ENCODE peak calls at places on chromosomes 13 and 19, in five cellular contexts. One of them, this sample, is unnamed.

GRCh38 chr13:32829676-32830091 is 186.5 kb upstream of the KL start:
- DNase-seq in HCT116: peak
- DNase-seq in H1: no peak
- DNase-seq in HepG2: no peak
- DNase-seq in GM12878: no peak
- DNase-seq in this sample: no peak

GRCh38 chr13:49063526-49063925 is 87.8 kb downstream of the FNDC3A start:
- DNase-seq in HCT116: no peak
- DNase-seq in H1: no peak
- DNase-seq in HepG2: no peak
- DNase-seq in GM12878: no peak
- DNase-seq in this sample: no peak

GRCh38 chr19:36150586-36150985 is 1.7 kb downstream of the COX7A1 start:
- DNase-seq in HCT116: no peak
- DNase-seq in H1: no peak
- DNase-seq in HepG2: no peak
- DNase-seq in GM12878: no peak
- DNase-seq in this sample: no peak

GRCh38 chr13:57716295-57716694 is 84.8 kb downstream of the PCDH17 start:
- DNase-seq in HCT116: no peak
- DNase-seq in H1: no peak
- DNase-seq in HepG2: peak
- DNase-seq in GM12878: no peak
- DNase-seq in this sample: no peak

GRCh38 chr19:2809387-2810140 is 10.1 kb upstream of the ZNF554 start:
- DNase-seq in HCT116: no peak
- DNase-seq in H1: no peak
- DNase-seq in HepG2: no peak
- DNase-seq in GM12878: no peak
- DNase-seq in this sample: no peak

GRCh38 chr13:69947577-69947976 is 160.0 kb upstream of the ATXN8OS start:
- DNase-seq in HCT116: no peak
- DNase-seq in H1: no peak
- DNase-seq in HepG2: no peak
- DNase-seq in GM12878: no peak
- DNase-seq in this sample: no peak

GRCh38 chr13:102286326-102286725 is 115.5 kb downstream of the FGF14 start:
- DNase-seq in HCT116: no peak
- DNase-seq in H1: no peak
- DNase-seq in HepG2: peak
- DNase-seq in GM12878: no peak
- DNase-seq in this sample: no peak

GRCh38 chr13:35475131-35475959 is 1.1 kb downstream of the MAB21L1 start:
- DNase-seq in HCT116: no peak
- DNase-seq in H1: peak
- DNase-seq in HepG2: no peak
- DNase-seq in GM12878: no peak
- DNase-seq in this sample: no peak

GRCh38 chr13:37701972-37702371 is 103.4 kb upstream of the POSTN start:
- DNase-seq in HCT116: no peak
- DNase-seq in H1: no peak
- DNase-seq in HepG2: no peak
- DNase-seq in GM12878: no peak
- DNase-seq in this sample: no peak

GRCh38 chr13:75222031-75222430 is 259.9 kb downstream of the TBC1D4 start:
- DNase-seq in HCT116: no peak
- DNase-seq in H1: no peak
- DNase-seq in HepG2: no peak
- DNase-seq in GM12878: no peak
- DNase-seq in this sample: no peak

GRCh38 chr13:48647625-48648024 is 6.1 kb upstream of the CYSLTR2 start:
- DNase-seq in HCT116: no peak
- DNase-seq in H1: no peak
- DNase-seq in HepG2: peak
- DNase-seq in GM12878: no peak
- DNase-seq in this sample: no peak

GRCh38 chr13:32019612-32020233 is 11.9 kb upstream of the FRY start:
- DNase-seq in HCT116: peak
- DNase-seq in H1: no peak
- DNase-seq in HepG2: peak
- DNase-seq in GM12878: peak
- DNase-seq in this sample: peak

GRCh38 chr13:50152224-50152623 is 137.0 kb downstream of the KCNRG start:
- DNase-seq in HCT116: no peak
- DNase-seq in H1: no peak
- DNase-seq in HepG2: no peak
- DNase-seq in GM12878: no peak
- DNase-seq in this sample: no peak

GRCh38 chr13:46040763-46041162 is 11.8 kb downstream of the ZC3H13 start:
- DNase-seq in HCT116: no peak
- DNase-seq in H1: no peak
- DNase-seq in HepG2: no peak
- DNase-seq in GM12878: no peak
- DNase-seq in this sample: no peak

GRCh38 chr19:5515737-5516136 is 52.0 kb downstream of the TINCR start:
- DNase-seq in HCT116: no peak
- DNase-seq in H1: peak
- DNase-seq in HepG2: no peak
- DNase-seq in GM12878: no peak
- DNase-seq in this sample: no peak

GRCh38 chr19:5519076-5519475 is 48.7 kb downstream of the TINCR start:
- DNase-seq in HCT116: no peak
- DNase-seq in H1: no peak
- DNase-seq in HepG2: no peak
- DNase-seq in GM12878: no peak
- DNase-seq in this sample: no peak

GRCh38 chr19:5514001-5514400 is 53.8 kb downstream of the TINCR start:
- DNase-seq in HCT116: no peak
- DNase-seq in H1: no peak
- DNase-seq in HepG2: no peak
- DNase-seq in GM12878: no peak
- DNase-seq in this sample: no peak
- TF ChIP-seq ATF3 in HCT116: no peak
- TF ChIP-seq ATF3 in H1: no peak
- TF ChIP-seq ATF3 in HepG2: no peak
- TF ChIP-seq ATF3 in GM12878: no peak
- TF ChIP-seq ATF3 in this sample: no peak

DNA sequence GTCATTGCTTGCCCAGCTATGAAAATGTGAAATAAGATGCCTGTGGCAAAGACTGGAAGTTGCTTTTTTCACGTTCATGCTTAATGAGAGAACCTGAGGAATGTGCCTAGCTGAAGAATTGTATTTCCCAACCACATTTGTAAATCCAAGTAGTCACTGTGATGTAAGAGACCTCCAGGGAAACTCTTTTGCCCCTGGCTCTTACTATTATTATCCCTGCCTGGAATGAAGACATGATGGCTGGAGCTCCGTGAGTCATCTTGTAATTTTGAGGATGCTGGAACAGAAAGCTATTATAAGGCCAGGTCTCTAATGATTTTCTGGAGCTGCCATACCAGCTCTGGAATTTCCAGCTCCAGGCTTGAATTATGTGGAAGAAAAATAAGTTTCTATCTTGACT is 894.3 kb downstream of the DIAPH3 start:
- DNase-seq in HCT116: no peak
- DNase-seq in H1: no peak
- DNase-seq in HepG2: no peak
- DNase-seq in GM12878: no peak
- DNase-seq in this sample: no peak
- H3K4me2 ChIP-seq in HCT116: no peak
- H3K4me2 ChIP-seq in H1: no peak
- H3K4me2 ChIP-seq in HepG2: no peak
- H3K4me2 ChIP-seq in GM12878: no peak
- H3K4me2 ChIP-seq in this sample: no peak

GRCh38 chr19:18733196-18733647 is 49.7 kb downstream of the CRTC1 start:
- DNase-seq in HCT116: no peak
- DNase-seq in H1: no peak
- DNase-seq in HepG2: peak
- DNase-seq in GM12878: no peak
- DNase-seq in this sample: no peak
- TF ChIP-seq ATF3 in HCT116: no peak
- TF ChIP-seq ATF3 in H1: no peak
- TF ChIP-seq ATF3 in HepG2: no peak
- TF ChIP-seq ATF3 in GM12878: no peak
- TF ChIP-seq ATF3 in this sample: no peak

GRCh38 chr13:110807546-110807945 is 94.0 kb downstream of the ING1 start:
- DNase-seq in HCT116: no peak
- DNase-seq in H1: no peak
- DNase-seq in HepG2: no peak
- DNase-seq in GM12878: no peak
- DNase-seq in this sample: no peak

GRCh38 chr13:110812111-110812868 is 98.8 kb downstream of the ING1 start:
- DNase-seq in HCT116: no peak
- DNase-seq in H1: peak
- DNase-seq in HepG2: no peak
- DNase-seq in GM12878: no peak
- DNase-seq in this sample: no peak

GRCh38 chr13:110811751-110812110 is 98.2 kb downstream of the ING1 start:
- DNase-seq in HCT116: no peak
- DNase-seq in H1: no peak
- DNase-seq in HepG2: no peak
- DNase-seq in GM12878: no peak
- DNase-seq in this sample: no peak

GRCh38 chr13:110811008-110811720 is 97.7 kb downstream of the ING1 start:
- DNase-seq in HCT116: no peak
- DNase-seq in H1: peak
- DNase-seq in HepG2: no peak
- DNase-seq in GM12878: no peak
- DNase-seq in this sample: no peak

DNA sequence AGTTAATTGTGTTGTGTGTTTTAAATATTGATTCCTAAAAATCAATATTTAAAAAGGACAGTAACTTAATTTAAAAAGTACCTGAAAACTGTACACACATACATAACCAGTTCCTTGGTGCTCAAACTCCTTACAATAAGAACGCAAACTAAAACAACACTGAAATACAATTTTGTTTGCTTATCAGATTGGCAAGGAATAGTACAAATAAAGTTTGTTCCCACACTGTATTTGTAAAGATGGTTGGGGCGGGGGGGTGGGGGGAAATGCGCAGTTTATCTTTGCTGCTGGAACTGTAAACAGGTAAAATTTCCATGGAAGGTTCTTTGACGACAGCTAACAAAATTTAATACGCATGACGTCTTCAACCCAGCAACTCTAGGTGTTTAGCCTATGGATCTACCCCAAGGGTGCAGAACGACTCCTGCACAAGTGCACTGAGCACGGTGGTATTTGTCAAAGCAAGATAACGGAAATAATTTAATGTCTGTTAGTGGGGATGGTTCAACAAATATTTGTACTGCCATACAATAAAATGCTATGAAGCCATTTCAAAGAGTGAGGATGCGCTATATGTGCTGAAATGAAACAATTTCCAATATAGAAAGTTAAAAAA is 96.5 kb downstream of the ING1 start:
- DNase-seq in HCT116: no peak
- DNase-seq in H1: peak
- DNase-seq in HepG2: no peak
- DNase-seq in GM12878: no peak
- DNase-seq in this sample: no peak
- H3K4me2 ChIP-seq in HCT116: no peak
- H3K4me2 ChIP-seq in H1: no peak
- H3K4me2 ChIP-seq in HepG2: no peak
- H3K4me2 ChIP-seq in GM12878: no peak
- H3K4me2 ChIP-seq in this sample: no peak

GRCh38 chr13:60623131-60623530 is 226.1 kb downstream of the TDRD3 start:
- DNase-seq in HCT116: no peak
- DNase-seq in H1: no peak
- DNase-seq in HepG2: no peak
- DNase-seq in GM12878: no peak
- DNase-seq in this sample: no peak

GRCh38 chr13:60620611-60621395 is 223.8 kb downstream of the TDRD3 start:
- DNase-seq in HCT116: no peak
- DNase-seq in H1: no peak
- DNase-seq in HepG2: no peak
- DNase-seq in GM12878: no peak
- DNase-seq in this sample: no peak

GRCh38 chr13:60617863-60618733 is 221.1 kb downstream of the TDRD3 start:
- DNase-seq in HCT116: no peak
- DNase-seq in H1: peak
- DNase-seq in HepG2: peak
- DNase-seq in GM12878: no peak
- DNase-seq in this sample: no peak

GRCh38 chr13:60619461-60619860 is 222.4 kb downstream of the TDRD3 start:
- DNase-seq in HCT116: no peak
- DNase-seq in H1: no peak
- DNase-seq in HepG2: no peak
- DNase-seq in GM12878: no peak
- DNase-seq in this sample: no peak
- TF ChIP-seq ATF3 in HCT116: no peak
- TF ChIP-seq ATF3 in H1: no peak
- TF ChIP-seq ATF3 in HepG2: no peak
- TF ChIP-seq ATF3 in GM12878: no peak
- TF ChIP-seq ATF3 in this sample: no peak